ENCODE peak calls at places on chromosomes 6 and 20, in nine cellular contexts. N is amygdala; Y is anterior cingulate cortex; V is activated CD8-positive, alpha-beta memory T cell treated with anti-CD3 and anti-CD28 coated beads for 4 hours; K is AG09319; I is CD8-positive, alpha-beta T cell; U is tibial nerve; E is GDM1; O is activated naive CD4-positive, alpha-beta T cell. X is an unnamed sample.

GRCh38 chr6:87277123-87277522 is 45.3 kb upstream of the SMIM8 start:
- DNase-seq in K (no peak), N (no peak), Y (no peak), I (no peak), U (no peak), E (peak), O (no peak), V (no peak), X (no peak)

GRCh38 chr20:8414611-8415274 is 282.7 kb downstream of the PLCB1 start:
- DNase-seq in I (no peak), N (no peak), V (no peak), U (no peak), Y (no peak), O (no peak), E (no peak), K (peak), X (no peak)

GRCh38 chr6:119280586-119281163 is 68.9 kb downstream of the MAN1A1 start:
- DNase-seq in N (no peak), Y (no peak), O (no peak), U (no peak), E (no peak), V (no peak), K (no peak), I (no peak), X (no peak)

GRCh38 chr6:149012040-149012545 is 265.3 kb downstream of the UST start:
- DNase-seq in O (no peak), N (no peak), U (no peak), K (peak), Y (no peak), I (no peak), E (no peak), V (no peak), X (no peak)

GRCh38 chr6:123415844-123416468 is 220.8 kb downstream of the TRDN start:
- DNase-seq in N (peak), I (no peak), K (peak), U (peak), Y (no peak), V (no peak), E (peak), O (no peak), X (no peak)

GRCh38 chr20:50579511-50579910 is 69.3 kb downstream of the PTPN1 start:
- DNase-seq in N (no peak), K (no peak), U (no peak), E (no peak), V (no peak), Y (no peak), I (no peak), O (no peak), X (no peak)

GRCh38 chr6:31896493-31896855 is 1.0 kb downstream of the EHMT2 start:
- DNase-seq in N (no peak), Y (no peak), O (no peak), E (no peak), U (no peak), V (no peak), K (no peak), I (no peak), X (no peak)

GRCh38 chr6:50007821-50008220 is 14.0 kb downstream of the DEFB110 start:
- DNase-seq in U (no peak), V (no peak), I (no peak), O (no peak), N (no peak), K (no peak), Y (no peak), E (no peak), X (no peak)

GRCh38 chr6:92587521-92587920 is 831.8 kb downstream of the EPHA7 start:
- DNase-seq in Y (no peak), I (no peak), E (no peak), N (no peak), V (no peak), U (no peak), O (no peak), K (no peak), X (no peak)

GRCh38 chr6:154914288-154914687 is 80.8 kb upstream of the TIAM2 start:
- DNase-seq in U (no peak), E (no peak), O (no peak), V (no peak), K (no peak), N (no peak), I (no peak), Y (no peak), X (no peak)

GRCh38 chr6:161079566-161080262 is 88.1 kb downstream of the MAP3K4 start:
- DNase-seq in O (no peak), E (no peak), I (no peak), U (no peak), K (no peak), N (peak), Y (no peak), V (peak), X (no peak)

GRCh38 chr6:2085657-2086056 is 159.7 kb downstream of the GMDS start:
- DNase-seq in E (no peak), O (no peak), Y (no peak), V (no peak), I (no peak), N (no peak), U (no peak), K (no peak), X (no peak)

GRCh38 chr6:53465732-53466131 is 79.2 kb downstream of the GCLC start:
- DNase-seq in V (no peak), K (no peak), I (no peak), E (no peak), O (no peak), U (no peak), Y (no peak), N (no peak), X (no peak)

GRCh38 chr6:119334535-119335264 is 14.9 kb downstream of the MAN1A1 start:
- DNase-seq in I (no peak), K (no peak), O (no peak), N (no peak), U (no peak), Y (no peak), E (no peak), V (no peak), X (no peak)

GRCh38 chr6:1322725-1323219 is 10.9 kb downstream of the FOXQ1 start:
- DNase-seq in U (no peak), E (no peak), K (no peak), I (no peak), N (no peak), O (no peak), V (no peak), Y (no peak), X (no peak)

GRCh38 chr6:10303806-10304520 is 110.9 kb downstream of the TFAP2A start:
- DNase-seq in E (no peak), O (no peak), Y (no peak), N (no peak), V (no peak), I (no peak), K (no peak), U (no peak), X (no peak)

GRCh38 chr6:45185403-45186251 is 142.5 kb upstream of the RUNX2 start:
- DNase-seq in E (no peak), Y (no peak), O (no peak), I (no peak), U (no peak), V (no peak), K (no peak), N (no peak), X (no peak)

GRCh38 chr6:127120109-127120786 is 1.8 kb downstream of the RSPO3 start:
- DNase-seq in I (no peak), Y (no peak), N (no peak), O (no peak), V (no peak), U (no peak), E (no peak), K (no peak), X (no peak)

GRCh38 chr20:3784226-3784853 is 2.2 kb downstream of the CENPB start:
- DNase-seq in V (no peak), K (no peak), N (no peak), I (no peak), Y (no peak), O (no peak), U (no peak), E (no peak), X (no peak)

GRCh38 chr20:7432612-7433011 is 507.6 kb downstream of the HAO1 start:
- DNase-seq in Y (no peak), I (no peak), E (no peak), V (no peak), O (no peak), K (no peak), N (no peak), U (no peak), X (no peak)

GRCh38 chr20:36614781-36615557 is 9.4 kb downstream of the RAB5IF start:
- DNase-seq in N (no peak), K (no peak), V (no peak), O (no peak), E (no peak), I (no peak), U (no peak), Y (no peak), X (no peak)

GRCh38 chr6:132061381-132061780 is 110.2 kb upstream of the CCN2 start:
- DNase-seq in Y (no peak), V (no peak), I (no peak), U (no peak), E (no peak), N (no peak), K (no peak), O (no peak), X (no peak)

GRCh38 chr6:36290668-36291620 is 21.1 kb downstream of the PNPLA1 start:
- DNase-seq in V (no peak), Y (no peak), K (peak), N (no peak), U (no peak), I (no peak), O (no peak), E (no peak), X (no peak)

GRCh38 chr20:58486207-58486606 is 29.0 kb downstream of the APCDD1L start:
- DNase-seq in K (no peak), U (no peak), E (no peak), N (no peak), O (no peak), V (no peak), Y (no peak), I (no peak), X (no peak)

X was measured in esophagus squamous epithelium.